ENCODE peak calls at places on chromosomes 5 and 9, in five cellular contexts. One of them, this sample, is unnamed.

GRCh38 chr9:15276328-15276969 is 30.6 kb downstream of the TTC39B start:
- DNase-seq in NCI-H1436: no peak
- DNase-seq in right cardiac atrium: no peak
- DNase-seq in lower lobe of right lung: no peak
- DNase-seq in HCT116: no peak
- DNase-seq in this sample: no peak

GRCh38 chr9:90915693-90916092 is 114.1 kb downstream of the SYK start:
- DNase-seq in NCI-H1436: peak
- DNase-seq in right cardiac atrium: no peak
- DNase-seq in lower lobe of right lung: no peak
- DNase-seq in HCT116: no peak
- DNase-seq in this sample: no peak

GRCh38 chr9:86700601-86701000 is 246.7 kb downstream of the GAS1 start:
- DNase-seq in NCI-H1436: no peak
- DNase-seq in right cardiac atrium: peak
- DNase-seq in lower lobe of right lung: no peak
- DNase-seq in HCT116: no peak
- DNase-seq in this sample: peak

GRCh38 chr9:16134351-16134750 is 581.5 kb downstream of the CCDC171 start:
- DNase-seq in NCI-H1436: no peak
- DNase-seq in right cardiac atrium: no peak
- DNase-seq in lower lobe of right lung: no peak
- DNase-seq in HCT116: no peak
- DNase-seq in this sample: no peak

GRCh38 chr9:132185164-132186009 is 23.5 kb downstream of the NTNG2 start:
- DNase-seq in NCI-H1436: no peak
- DNase-seq in right cardiac atrium: peak
- DNase-seq in lower lobe of right lung: no peak
- DNase-seq in HCT116: no peak
- DNase-seq in this sample: no peak

GRCh38 chr5:65803699-65804426 is 81.9 kb downstream of the NLN start:
- DNase-seq in NCI-H1436: no peak
- DNase-seq in right cardiac atrium: no peak
- DNase-seq in lower lobe of right lung: no peak
- DNase-seq in HCT116: no peak
- DNase-seq in this sample: no peak

GRCh38 chr9:75170898-75171360 is 82.6 kb downstream of the OSTF1 start:
- DNase-seq in NCI-H1436: no peak
- DNase-seq in right cardiac atrium: no peak
- DNase-seq in lower lobe of right lung: no peak
- DNase-seq in HCT116: no peak
- DNase-seq in this sample: no peak

GRCh38 chr9:126637002-126637849 is 23.5 kb downstream of the LMX1B start:
- DNase-seq in NCI-H1436: no peak
- DNase-seq in right cardiac atrium: peak
- DNase-seq in lower lobe of right lung: no peak
- DNase-seq in HCT116: no peak
- DNase-seq in this sample: no peak

GRCh38 chr5:132087661-132088060 is 14.1 kb downstream of the CSF2 start:
- DNase-seq in NCI-H1436: no peak
- DNase-seq in right cardiac atrium: no peak
- DNase-seq in lower lobe of right lung: no peak
- DNase-seq in HCT116: no peak
- DNase-seq in this sample: no peak

GRCh38 chr5:1053391-1054017 is 44.9 kb downstream of the NKD2 start:
- DNase-seq in NCI-H1436: no peak
- DNase-seq in right cardiac atrium: peak
- DNase-seq in lower lobe of right lung: no peak
- DNase-seq in HCT116: no peak
- DNase-seq in this sample: peak

GRCh38 chr5:73365301-73365853 is 83.2 kb downstream of the FOXD1 start:
- DNase-seq in NCI-H1436: no peak
- DNase-seq in right cardiac atrium: no peak
- DNase-seq in lower lobe of right lung: no peak
- DNase-seq in HCT116: peak
- DNase-seq in this sample: no peak

GRCh38 chr5:159504857-159505304 is 174.6 kb upstream of the IL12B start:
- DNase-seq in NCI-H1436: no peak
- DNase-seq in right cardiac atrium: peak
- DNase-seq in lower lobe of right lung: peak
- DNase-seq in HCT116: no peak
- DNase-seq in this sample: peak

GRCh38 chr5:62256161-62257017 is 49.6 kb upstream of the KIF2A start:
- DNase-seq in NCI-H1436: no peak
- DNase-seq in right cardiac atrium: no peak
- DNase-seq in lower lobe of right lung: no peak
- DNase-seq in HCT116: no peak
- DNase-seq in this sample: no peak

GRCh38 chr5:6675784-6676499 is 37.3 kb upstream of the TENT4A start:
- DNase-seq in NCI-H1436: no peak
- DNase-seq in right cardiac atrium: no peak
- DNase-seq in lower lobe of right lung: no peak
- DNase-seq in HCT116: no peak
- DNase-seq in this sample: no peak

GRCh38 chr9:112912636-112913035 is 22.0 kb upstream of the SLC46A2 start:
- DNase-seq in NCI-H1436: no peak
- DNase-seq in right cardiac atrium: no peak
- DNase-seq in lower lobe of right lung: no peak
- DNase-seq in HCT116: no peak
- DNase-seq in this sample: no peak

GRCh38 chr5:148697177-148697820 is 43.0 kb upstream of the HTR4 start:
- DNase-seq in NCI-H1436: no peak
- DNase-seq in right cardiac atrium: peak
- DNase-seq in lower lobe of right lung: no peak
- DNase-seq in HCT116: no peak
- DNase-seq in this sample: no peak

GRCh38 chr5:175444060-175444904 is at the start of gene DRD1:
- DNase-seq in NCI-H1436: no peak
- DNase-seq in right cardiac atrium: peak
- DNase-seq in lower lobe of right lung: peak
- DNase-seq in HCT116: no peak
- DNase-seq in this sample: peak

GRCh38 chr5:167294861-167295685 is 996.4 kb upstream of the WWC1 start:
- DNase-seq in NCI-H1436: no peak
- DNase-seq in right cardiac atrium: no peak
- DNase-seq in lower lobe of right lung: no peak
- DNase-seq in HCT116: peak
- DNase-seq in this sample: no peak

GRCh38 chr5:95219411-95219810 is 65.5 kb downstream of the MCTP1 start:
- DNase-seq in NCI-H1436: no peak
- DNase-seq in right cardiac atrium: no peak
- DNase-seq in lower lobe of right lung: no peak
- DNase-seq in HCT116: no peak
- DNase-seq in this sample: no peak

GRCh38 chr5:54018438-54018837 is 291.9 kb downstream of the ARL15 start:
- DNase-seq in NCI-H1436: no peak
- DNase-seq in right cardiac atrium: no peak
- DNase-seq in lower lobe of right lung: no peak
- DNase-seq in HCT116: no peak
- DNase-seq in this sample: no peak

GRCh38 chr9:108473209-108474112 is 382.3 kb downstream of the ACTL7B start:
- DNase-seq in NCI-H1436: no peak
- DNase-seq in right cardiac atrium: peak
- DNase-seq in lower lobe of right lung: no peak
- DNase-seq in HCT116: no peak
- DNase-seq in this sample: no peak

GRCh38 chr5:639584-640213 is 27.6 kb downstream of the CEP72 start:
- DNase-seq in NCI-H1436: no peak
- DNase-seq in right cardiac atrium: no peak
- DNase-seq in lower lobe of right lung: peak
- DNase-seq in HCT116: no peak
- DNase-seq in this sample: no peak

GRCh38 chr5:80064124-80064523 is 29.0 kb downstream of the THBS4 start:
- DNase-seq in NCI-H1436: no peak
- DNase-seq in right cardiac atrium: no peak
- DNase-seq in lower lobe of right lung: no peak
- DNase-seq in HCT116: no peak
- DNase-seq in this sample: no peak

GRCh38 chr5:32522429-32523143 is 62.8 kb upstream of the SUB1 start:
- DNase-seq in NCI-H1436: no peak
- DNase-seq in right cardiac atrium: no peak
- DNase-seq in lower lobe of right lung: peak
- DNase-seq in HCT116: no peak
- DNase-seq in this sample: no peak

This sample was measured in kidney.